ENCODE peak calls at places on chromosomes 7 and 10, in eight cellular contexts. H is GM23248, Y is left ventricle myocardium inferior, J is body of pancreas, B is stomach, W is fibroblast of lung, T is ovary, P is heart left ventricle. Q is an unnamed sample. For H3K36me3, the result is how much of the 10 kb centered on the place peaks cover.

GRCh38 chr10:29332761-29333148 is 43.9 kb downstream of the LYZL1 start:
- DNase-seq in T (no peak), W (no peak), B (no peak), J (no peak), Y (no peak), P (no peak), H (no peak), Q (no peak)

GRCh38 chr10:70918851-70919530 is 30.6 kb upstream of the PCBD1 start:
- DNase-seq in W (no peak), T (no peak), P (peak), J (no peak), H (no peak), Y (peak), B (no peak), Q (peak)

GRCh38 chr7:128880791-128881457 is 18.3 kb downstream of the ATP6V1F start:
- DNase-seq in Y (peak), W (no peak), T (peak), B (no peak), J (no peak), P (no peak), H (no peak), Q (peak)

GRCh38 chr7:25947669-25948516 is 204.1 kb upstream of the NFE2L3 start:
- DNase-seq in B (no peak), W (no peak), J (peak), T (no peak), Y (no peak), H (no peak), P (no peak), Q (no peak)

GRCh38 chr10:125773702-125774101 is 1.9 kb downstream of the MMP21 start:
- DNase-seq in Y (no peak), B (no peak), J (no peak), P (no peak), H (no peak), W (no peak), T (peak), Q (no peak)

GRCh38 chr7:118057404-118057803 is 126.6 kb upstream of the LSM8 start:
- DNase-seq in P (no peak), Y (no peak), H (no peak), J (no peak), T (no peak), B (no peak), W (no peak), Q (no peak)

GRCh38 chr10:5416981-5417380 is 4.6 kb downstream of the NET1 start:
- DNase-seq in W (no peak), J (no peak), B (no peak), T (no peak), H (no peak), Y (no peak), P (no peak), Q (no peak)

GRCh38 chr10:3197354-3198003 is 24.9 kb upstream of the PITRM1 start:
- DNase-seq in H (peak), T (peak), B (peak), P (peak), Y (peak), W (peak), J (peak), Q (peak)

GRCh38 chr7:33762903-33763295 is 142.4 kb upstream of the BMPER start:
- DNase-seq in B (no peak), T (no peak), J (no peak), P (no peak), Y (no peak), H (no peak), W (peak), Q (no peak)

GRCh38 chr7:28565990-28566389 is 153.7 kb downstream of the CREB5 start:
- DNase-seq in H (peak), Y (no peak), P (no peak), W (no peak), B (no peak), J (no peak), T (no peak), Q (no peak)

GRCh38 chr10:43194861-43195260 is 56.6 kb downstream of the CSGALNACT2 start:
- DNase-seq in T (no peak), H (peak), P (no peak), W (no peak), J (no peak), Y (no peak), B (no peak), Q (no peak)

GRCh38 chr7:36475371-36475770 is 85.7 kb downstream of the ANLN start:
- DNase-seq in B (no peak), T (no peak), Y (no peak), W (no peak), H (no peak), P (no peak), J (no peak), Q (no peak)

GRCh38 chr7:17239683-17240521 is 58.5 kb upstream of the AHR start:
- DNase-seq in B (no peak), J (no peak), W (peak), H (peak), Y (no peak), T (no peak), P (no peak), Q (no peak)

GRCh38 chr7:48389977-48390376 is 218.7 kb downstream of the ABCA13 start:
- DNase-seq in W (peak), P (no peak), B (no peak), J (peak), Y (no peak), T (no peak), H (peak), Q (no peak)

GRCh38 chr10:132942740-132943554 is 577 bp upstream of the CFAP46 start:
- DNase-seq in B (no peak), Y (no peak), P (no peak), W (peak), J (no peak), H (peak), T (no peak), Q (peak)

GRCh38 chr10:30917790-30918189 is 113.9 kb downstream of the ZNF438 start:
- DNase-seq in H (no peak), T (no peak), Y (no peak), J (no peak), W (peak), P (no peak), B (no peak), Q (no peak)

GRCh38 chr10:56466005-56466404 is 104.9 kb upstream of the ZWINT start:
- DNase-seq in T (no peak), J (no peak), P (no peak), W (no peak), B (no peak), Y (no peak), H (no peak), Q (no peak)

GRCh38 chr7:47510192-47510591 is 71.7 kb downstream of the TNS3 start:
- DNase-seq in W (no peak), J (no peak), B (no peak), H (peak), T (peak), Y (no peak), P (no peak), Q (no peak)

GRCh38 chr7:12444785-12445184 is 41.1 kb upstream of the VWDE start:
- DNase-seq in B (no peak), H (no peak), Y (no peak), T (no peak), W (no peak), P (no peak), J (no peak), Q (no peak)

GRCh38 chr10:13891542-13892431 is 305.0 kb downstream of the PRPF18 start:
- DNase-seq in T (peak), B (no peak), P (peak), Y (peak), W (no peak), J (no peak), H (peak), Q (peak)

GRCh38 chr7:36191292-36191920 is 38.4 kb downstream of the EEPD1 start:
- DNase-seq in W (peak), J (no peak), H (peak), T (no peak), Y (no peak), P (no peak), B (no peak), Q (no peak)

GRCh38 chr10:19749185-19749729 is 67.0 kb upstream of the PLXDC2 start:
- DNase-seq in B (no peak), J (no peak), P (no peak), W (peak), Y (no peak), T (no peak), H (peak), Q (no peak)

GRCh38 chr10:73858013-73858708 is 16.2 kb downstream of the CAMK2G start:
- DNase-seq in J (no peak), B (no peak), W (no peak), T (no peak), P (no peak), Y (no peak), H (no peak), Q (no peak)

GRCh38 chr7:12291870-12292269 is 80.8 kb downstream of the TMEM106B start:
- DNase-seq in P (no peak), B (no peak), H (peak), J (no peak), T (no peak), W (no peak), Y (no peak), Q (no peak)

GRCh38 chr10:15278786-15279185 is 92.3 kb downstream of the FAM171A1 start:
- DNase-seq in B (no peak), T (no peak), H (no peak), W (no peak), Y (no peak), J (no peak), P (no peak), Q (no peak)
- H3K36me3 ChIP-seq in B (half or more), T (under half), H (under half), W (under half), Y (under half), J (under half), P (under half), Q (under half)

GRCh38 chr10:7260912-7261700 is 149.7 kb downstream of the SFMBT2 start:
- DNase-seq in P (no peak), T (no peak), W (peak), B (no peak), J (no peak), H (peak), Y (no peak), Q (no peak)
- H3K36me3 ChIP-seq in P (under half), T (under half), W (under half), B (under half), J (under half), H (under half), Y (under half), Q (under half)

GRCh38 chr10:6461961-6462360 is 118.1 kb downstream of the PRKCQ start:
- DNase-seq in P (no peak), B (no peak), H (no peak), W (no peak), Y (no peak), T (no peak), J (no peak), Q (no peak)

GRCh38 chr10:6457376-6457775 is 122.7 kb downstream of the PRKCQ start:
- DNase-seq in H (no peak), Y (no peak), P (no peak), B (no peak), W (no peak), J (no peak), T (no peak), Q (no peak)

GRCh38 chr10:6464862-6465430 is 115.1 kb downstream of the PRKCQ start:
- DNase-seq in Y (no peak), H (no peak), B (no peak), J (no peak), P (no peak), T (no peak), W (no peak), Q (no peak)

GRCh38 chr10:6458814-6459213 is 121.3 kb downstream of the PRKCQ start:
- DNase-seq in Y (no peak), B (no peak), P (no peak), J (no peak), H (no peak), W (no peak), T (no peak), Q (no peak)

DNA sequence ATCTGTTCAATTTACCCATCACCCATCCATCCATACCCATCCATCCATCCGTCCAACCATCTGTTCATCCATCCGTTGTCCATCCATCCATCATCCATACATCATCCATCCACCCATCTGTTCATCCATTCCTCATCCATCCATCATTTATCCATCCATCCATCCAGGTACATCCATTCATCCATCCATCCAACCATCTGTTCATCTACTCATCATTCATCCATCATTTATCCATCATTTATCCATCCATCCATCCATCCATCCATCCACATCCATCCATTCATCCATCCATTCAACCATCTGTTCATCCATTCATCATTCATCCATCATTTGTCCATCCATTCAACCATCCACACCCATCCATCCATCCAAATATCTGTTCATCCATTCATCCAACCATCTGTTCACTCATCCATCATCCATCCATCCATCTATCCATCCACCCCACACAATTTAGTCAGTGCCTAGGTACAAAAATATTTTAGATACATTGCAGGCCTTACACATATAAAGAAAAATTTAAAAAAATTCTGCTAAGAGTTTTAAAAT is 119.1 kb downstream of the PRKCQ start:
- DNase-seq in W (no peak), T (no peak), P (no peak), Y (no peak), H (no peak), J (no peak), B (no peak), Q (no peak)
- H3K36me3 ChIP-seq in W (under half), T (under half), P (under half), Y (under half), H (under half), J (under half), B (under half), Q (under half)

DNA sequence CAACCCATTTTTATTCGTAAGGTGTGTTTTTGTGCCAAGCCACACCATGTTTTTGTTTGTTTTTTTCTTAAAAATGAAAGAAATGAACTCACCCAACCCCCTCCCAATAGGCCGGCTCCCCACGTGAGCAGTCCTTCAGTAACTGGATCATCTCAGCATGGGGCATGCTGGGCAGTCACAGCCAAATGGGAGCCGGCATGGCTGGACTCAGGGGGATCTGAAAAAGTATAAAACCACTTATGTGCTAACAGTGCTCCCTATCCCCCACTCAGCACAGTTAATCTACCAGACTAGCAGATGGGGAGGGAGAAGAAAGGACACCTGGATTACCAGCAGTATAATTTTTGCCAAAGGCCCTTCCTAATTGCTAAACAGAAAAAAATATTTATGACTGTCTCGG is 39.3 kb downstream of the BAZ1B start:
- DNase-seq in Y (no peak), T (no peak), B (no peak), H (no peak), W (no peak), J (no peak), P (no peak), Q (no peak)
- H3K36me3 ChIP-seq in Y (half or more), T (under half), B (half or more), H (under half), W (under half), J (under half), P (half or more), Q (under half)

GRCh38 chr7:54747234-54747633 is 11.8 kb downstream of the SEC61G start:
- DNase-seq in Y (no peak), T (no peak), W (no peak), H (no peak), P (no peak), J (no peak), B (no peak), Q (no peak)
- H3K36me3 ChIP-seq in Y (half or more), T (under half), W (under half), H (half or more), P (half or more), J (under half), B (half or more), Q (under half)

GRCh38 chr7:76343294-76343930 is 15.4 kb downstream of the YWHAG start:
- DNase-seq in H (peak), W (no peak), P (no peak), Y (no peak), B (no peak), J (no peak), T (no peak), Q (no peak)
- H3K36me3 ChIP-seq in H (half or more), W (under half), P (half or more), Y (half or more), B (half or more), J (under half), T (under half), Q (under half)